ENCODE peak calls at places on chromosome 12, in eight cellular contexts. One of them, this sample, is unnamed.

GRCh38 chr12:39935839-39936238 is 170.0 kb downstream of the SLC2A13 start:
- DNase-seq in effector memory CD4-positive, alpha-beta T cell: no peak
- DNase-seq in right cardiac atrium: no peak
- DNase-seq in A549: no peak
- DNase-seq in ovary: no peak
- DNase-seq in osteoblast: no peak
- DNase-seq in heart right ventricle: no peak
- DNase-seq in CD4-positive, alpha-beta memory T cell: no peak
- DNase-seq in this sample: no peak

GRCh38 chr12:131388164-131388795 is 322.6 kb upstream of the SFSWAP start:
- DNase-seq in effector memory CD4-positive, alpha-beta T cell: no peak
- DNase-seq in right cardiac atrium: no peak
- DNase-seq in A549: no peak
- DNase-seq in ovary: no peak
- DNase-seq in osteoblast: peak
- DNase-seq in heart right ventricle: no peak
- DNase-seq in CD4-positive, alpha-beta memory T cell: no peak
- DNase-seq in this sample: no peak

GRCh38 chr12:113030875-113031525 is 25.5 kb upstream of the DTX1 start:
- DNase-seq in effector memory CD4-positive, alpha-beta T cell: no peak
- DNase-seq in right cardiac atrium: peak
- DNase-seq in A549: peak
- DNase-seq in ovary: no peak
- DNase-seq in osteoblast: no peak
- DNase-seq in heart right ventricle: peak
- DNase-seq in CD4-positive, alpha-beta memory T cell: peak
- DNase-seq in this sample: peak

GRCh38 chr12:111221296-111222026 is 147.4 kb downstream of the PHETA1 start:
- DNase-seq in effector memory CD4-positive, alpha-beta T cell: no peak
- DNase-seq in right cardiac atrium: no peak
- DNase-seq in A549: no peak
- DNase-seq in ovary: no peak
- DNase-seq in osteoblast: no peak
- DNase-seq in heart right ventricle: no peak
- DNase-seq in CD4-positive, alpha-beta memory T cell: no peak
- DNase-seq in this sample: no peak

GRCh38 chr12:75545636-75546035 is 34.2 kb upstream of the KRR1 start:
- DNase-seq in effector memory CD4-positive, alpha-beta T cell: no peak
- DNase-seq in right cardiac atrium: no peak
- DNase-seq in A549: no peak
- DNase-seq in ovary: no peak
- DNase-seq in osteoblast: no peak
- DNase-seq in heart right ventricle: no peak
- DNase-seq in CD4-positive, alpha-beta memory T cell: no peak
- DNase-seq in this sample: no peak

GRCh38 chr12:47954058-47954457 is 9.3 kb upstream of the TMEM106C start:
- DNase-seq in effector memory CD4-positive, alpha-beta T cell: no peak
- DNase-seq in right cardiac atrium: no peak
- DNase-seq in A549: no peak
- DNase-seq in ovary: no peak
- DNase-seq in osteoblast: peak
- DNase-seq in heart right ventricle: no peak
- DNase-seq in CD4-positive, alpha-beta memory T cell: no peak
- DNase-seq in this sample: peak

GRCh38 chr12:130826151-130826801 is 12.8 kb downstream of the STX2 start:
- DNase-seq in effector memory CD4-positive, alpha-beta T cell: peak
- DNase-seq in right cardiac atrium: no peak
- DNase-seq in A549: peak
- DNase-seq in ovary: peak
- DNase-seq in osteoblast: peak
- DNase-seq in heart right ventricle: no peak
- DNase-seq in CD4-positive, alpha-beta memory T cell: peak
- DNase-seq in this sample: peak

GRCh38 chr12:76176935-76177334 is 92.5 kb upstream of the NAP1L1 start:
- DNase-seq in effector memory CD4-positive, alpha-beta T cell: no peak
- DNase-seq in right cardiac atrium: no peak
- DNase-seq in A549: no peak
- DNase-seq in ovary: no peak
- DNase-seq in osteoblast: peak
- DNase-seq in heart right ventricle: no peak
- DNase-seq in CD4-positive, alpha-beta memory T cell: no peak
- DNase-seq in this sample: no peak

GRCh38 chr12:12788131-12788530 is 2.7 kb downstream of the APOLD1 start:
- DNase-seq in effector memory CD4-positive, alpha-beta T cell: no peak
- DNase-seq in right cardiac atrium: peak
- DNase-seq in A549: no peak
- DNase-seq in ovary: no peak
- DNase-seq in osteoblast: peak
- DNase-seq in heart right ventricle: no peak
- DNase-seq in CD4-positive, alpha-beta memory T cell: no peak
- DNase-seq in this sample: no peak

GRCh38 chr12:62673027-62673815 is 206.6 kb downstream of the MON2 start:
- DNase-seq in effector memory CD4-positive, alpha-beta T cell: no peak
- DNase-seq in right cardiac atrium: no peak
- DNase-seq in A549: no peak
- DNase-seq in ovary: no peak
- DNase-seq in osteoblast: no peak
- DNase-seq in heart right ventricle: no peak
- DNase-seq in CD4-positive, alpha-beta memory T cell: no peak
- DNase-seq in this sample: peak

GRCh38 chr12:110124184-110124995 is at the start of gene IFT81:
- DNase-seq in effector memory CD4-positive, alpha-beta T cell: peak
- DNase-seq in right cardiac atrium: peak
- DNase-seq in A549: peak
- DNase-seq in ovary: peak
- DNase-seq in osteoblast: peak
- DNase-seq in heart right ventricle: peak
- DNase-seq in CD4-positive, alpha-beta memory T cell: peak
- DNase-seq in this sample: peak

GRCh38 chr12:105561981-105562726 is 231.7 kb downstream of the C12orf75 start:
- DNase-seq in effector memory CD4-positive, alpha-beta T cell: no peak
- DNase-seq in right cardiac atrium: peak
- DNase-seq in A549: peak
- DNase-seq in ovary: peak
- DNase-seq in osteoblast: peak
- DNase-seq in heart right ventricle: peak
- DNase-seq in CD4-positive, alpha-beta memory T cell: no peak
- DNase-seq in this sample: peak

GRCh38 chr12:93913845-93914244 is 234.5 kb upstream of the PLXNC1 start:
- DNase-seq in effector memory CD4-positive, alpha-beta T cell: no peak
- DNase-seq in right cardiac atrium: no peak
- DNase-seq in A549: no peak
- DNase-seq in ovary: no peak
- DNase-seq in osteoblast: no peak
- DNase-seq in heart right ventricle: no peak
- DNase-seq in CD4-positive, alpha-beta memory T cell: no peak
- DNase-seq in this sample: no peak

GRCh38 chr12:27751386-27752047 is 28.5 kb upstream of the KLHL42 start:
- DNase-seq in effector memory CD4-positive, alpha-beta T cell: no peak
- DNase-seq in right cardiac atrium: no peak
- DNase-seq in A549: peak
- DNase-seq in ovary: no peak
- DNase-seq in osteoblast: no peak
- DNase-seq in heart right ventricle: no peak
- DNase-seq in CD4-positive, alpha-beta memory T cell: no peak
- DNase-seq in this sample: no peak

GRCh38 chr12:101040936-101041335 is 169.1 kb downstream of the SLC5A8 start:
- DNase-seq in effector memory CD4-positive, alpha-beta T cell: no peak
- DNase-seq in right cardiac atrium: no peak
- DNase-seq in A549: no peak
- DNase-seq in ovary: no peak
- DNase-seq in osteoblast: no peak
- DNase-seq in heart right ventricle: no peak
- DNase-seq in CD4-positive, alpha-beta memory T cell: no peak
- DNase-seq in this sample: no peak

GRCh38 chr12:89189448-89189847 is 162.9 kb downstream of the DUSP6 start:
- DNase-seq in effector memory CD4-positive, alpha-beta T cell: no peak
- DNase-seq in right cardiac atrium: no peak
- DNase-seq in A549: peak
- DNase-seq in ovary: no peak
- DNase-seq in osteoblast: no peak
- DNase-seq in heart right ventricle: no peak
- DNase-seq in CD4-positive, alpha-beta memory T cell: no peak
- DNase-seq in this sample: no peak

GRCh38 chr12:25200703-25201102 is 5.7 kb downstream of the ETFRF1 start:
- DNase-seq in effector memory CD4-positive, alpha-beta T cell: no peak
- DNase-seq in right cardiac atrium: no peak
- DNase-seq in A549: no peak
- DNase-seq in ovary: no peak
- DNase-seq in osteoblast: no peak
- DNase-seq in heart right ventricle: no peak
- DNase-seq in CD4-positive, alpha-beta memory T cell: no peak
- DNase-seq in this sample: no peak

GRCh38 chr12:49705479-49706267 is 1.5 kb downstream of the FMNL3 start:
- DNase-seq in effector memory CD4-positive, alpha-beta T cell: no peak
- DNase-seq in right cardiac atrium: peak
- DNase-seq in A549: no peak
- DNase-seq in ovary: peak
- DNase-seq in osteoblast: peak
- DNase-seq in heart right ventricle: peak
- DNase-seq in CD4-positive, alpha-beta memory T cell: no peak
- DNase-seq in this sample: peak
- H3K4me3 ChIP-seq in effector memory CD4-positive, alpha-beta T cell: peak
- H3K4me3 ChIP-seq in right cardiac atrium: peak
- H3K4me3 ChIP-seq in A549: no peak
- H3K4me3 ChIP-seq in ovary: peak
- H3K4me3 ChIP-seq in osteoblast: peak
- H3K4me3 ChIP-seq in heart right ventricle: peak
- H3K4me3 ChIP-seq in CD4-positive, alpha-beta memory T cell: peak
- H3K4me3 ChIP-seq in this sample: peak

GRCh38 chr12:56336361-56337167 is 2.1 kb upstream of the IL23A start:
- DNase-seq in effector memory CD4-positive, alpha-beta T cell: no peak
- DNase-seq in right cardiac atrium: no peak
- DNase-seq in A549: no peak
- DNase-seq in ovary: no peak
- DNase-seq in osteoblast: no peak
- DNase-seq in heart right ventricle: no peak
- DNase-seq in CD4-positive, alpha-beta memory T cell: no peak
- DNase-seq in this sample: no peak
- H3K27ac ChIP-seq in effector memory CD4-positive, alpha-beta T cell: no peak
- H3K27ac ChIP-seq in right cardiac atrium: no peak
- H3K27ac ChIP-seq in A549: no peak
- H3K27ac ChIP-seq in ovary: no peak
- H3K27ac ChIP-seq in osteoblast: no peak
- H3K27ac ChIP-seq in heart right ventricle: no peak
- H3K27ac ChIP-seq in CD4-positive, alpha-beta memory T cell: no peak
- H3K27ac ChIP-seq in this sample: no peak

GRCh38 chr12:42728770-42729531 is 139.4 kb upstream of the PRICKLE1 start:
- DNase-seq in effector memory CD4-positive, alpha-beta T cell: no peak
- DNase-seq in right cardiac atrium: no peak
- DNase-seq in A549: no peak
- DNase-seq in ovary: no peak
- DNase-seq in osteoblast: no peak
- DNase-seq in heart right ventricle: no peak
- DNase-seq in CD4-positive, alpha-beta memory T cell: no peak
- DNase-seq in this sample: no peak
- H3K4me3 ChIP-seq in effector memory CD4-positive, alpha-beta T cell: no peak
- H3K4me3 ChIP-seq in right cardiac atrium: no peak
- H3K4me3 ChIP-seq in A549: no peak
- H3K4me3 ChIP-seq in ovary: no peak
- H3K4me3 ChIP-seq in osteoblast: no peak
- H3K4me3 ChIP-seq in heart right ventricle: no peak
- H3K4me3 ChIP-seq in CD4-positive, alpha-beta memory T cell: no peak
- H3K4me3 ChIP-seq in this sample: peak

DNA sequence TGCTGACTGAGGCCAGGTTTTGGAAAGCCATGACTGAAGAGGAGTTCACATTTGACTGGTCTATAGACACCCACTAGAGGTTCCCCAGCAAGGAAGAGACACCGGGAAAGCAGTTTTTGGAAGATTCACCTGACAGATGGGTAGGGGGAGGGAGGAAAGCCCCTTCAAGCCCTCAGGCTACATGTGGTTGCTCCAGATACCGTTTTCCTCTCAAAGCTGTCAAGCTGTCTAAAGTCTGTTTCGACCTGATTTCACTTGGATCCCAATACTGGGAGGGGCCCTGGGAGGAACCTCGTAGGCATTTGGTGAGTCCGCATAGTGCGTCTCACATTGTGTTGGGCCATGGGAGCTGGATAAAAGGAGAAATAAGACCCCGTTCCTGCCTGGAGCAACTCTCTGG is 1.7 kb upstream of the LRP1 start:
- DNase-seq in effector memory CD4-positive, alpha-beta T cell: no peak
- DNase-seq in right cardiac atrium: no peak
- DNase-seq in A549: no peak
- DNase-seq in ovary: no peak
- DNase-seq in osteoblast: no peak
- DNase-seq in heart right ventricle: no peak
- DNase-seq in CD4-positive, alpha-beta memory T cell: no peak
- DNase-seq in this sample: no peak
- H3K27ac ChIP-seq in effector memory CD4-positive, alpha-beta T cell: no peak
- H3K27ac ChIP-seq in right cardiac atrium: peak
- H3K27ac ChIP-seq in A549: no peak
- H3K27ac ChIP-seq in ovary: peak
- H3K27ac ChIP-seq in osteoblast: no peak
- H3K27ac ChIP-seq in heart right ventricle: peak
- H3K27ac ChIP-seq in CD4-positive, alpha-beta memory T cell: no peak
- H3K27ac ChIP-seq in this sample: no peak

GRCh38 chr12:6547566-6547965 is 8.3 kb downstream of the IFFO1 start:
- DNase-seq in effector memory CD4-positive, alpha-beta T cell: no peak
- DNase-seq in right cardiac atrium: no peak
- DNase-seq in A549: no peak
- DNase-seq in ovary: no peak
- DNase-seq in osteoblast: no peak
- DNase-seq in heart right ventricle: no peak
- DNase-seq in CD4-positive, alpha-beta memory T cell: no peak
- DNase-seq in this sample: no peak

GRCh38 chr12:6548556-6549378 is 7.1 kb downstream of the IFFO1 start:
- DNase-seq in effector memory CD4-positive, alpha-beta T cell: no peak
- DNase-seq in right cardiac atrium: peak
- DNase-seq in A549: peak
- DNase-seq in ovary: no peak
- DNase-seq in osteoblast: peak
- DNase-seq in heart right ventricle: no peak
- DNase-seq in CD4-positive, alpha-beta memory T cell: no peak
- DNase-seq in this sample: no peak

GRCh38 chr12:6546016-6546415 is 9.8 kb downstream of the IFFO1 start:
- DNase-seq in effector memory CD4-positive, alpha-beta T cell: no peak
- DNase-seq in right cardiac atrium: no peak
- DNase-seq in A549: no peak
- DNase-seq in ovary: no peak
- DNase-seq in osteoblast: peak
- DNase-seq in heart right ventricle: no peak
- DNase-seq in CD4-positive, alpha-beta memory T cell: no peak
- DNase-seq in this sample: no peak

GRCh38 chr12:6549379-6550151 is 6.3 kb downstream of the IFFO1 start:
- DNase-seq in effector memory CD4-positive, alpha-beta T cell: no peak
- DNase-seq in right cardiac atrium: peak
- DNase-seq in A549: no peak
- DNase-seq in ovary: no peak
- DNase-seq in osteoblast: no peak
- DNase-seq in heart right ventricle: no peak
- DNase-seq in CD4-positive, alpha-beta memory T cell: no peak
- DNase-seq in this sample: no peak

DNA sequence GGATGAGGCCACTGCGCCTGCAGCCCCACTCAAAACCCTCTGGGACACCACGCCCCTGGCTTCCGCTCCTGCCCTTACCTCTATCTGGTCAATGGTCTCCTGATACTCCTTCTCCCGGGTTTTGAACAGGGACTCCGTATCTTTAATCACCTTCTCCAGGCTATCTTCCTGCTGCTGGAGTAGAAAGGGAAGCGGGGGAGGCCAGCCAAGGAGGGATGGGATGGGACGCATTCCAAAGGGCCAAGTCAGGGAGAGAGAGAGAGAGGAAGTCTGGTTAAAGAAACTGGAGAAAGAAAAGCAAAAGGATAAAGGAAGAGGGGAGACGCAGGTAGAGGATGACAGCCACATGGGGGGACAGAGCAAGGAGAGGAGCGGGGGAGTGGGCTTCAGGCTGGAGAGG is 7.9 kb downstream of the IFFO1 start:
- DNase-seq in effector memory CD4-positive, alpha-beta T cell: no peak
- DNase-seq in right cardiac atrium: peak
- DNase-seq in A549: peak
- DNase-seq in ovary: no peak
- DNase-seq in osteoblast: peak
- DNase-seq in heart right ventricle: peak
- DNase-seq in CD4-positive, alpha-beta memory T cell: no peak
- DNase-seq in this sample: no peak
- H3K4me3 ChIP-seq in effector memory CD4-positive, alpha-beta T cell: no peak
- H3K4me3 ChIP-seq in right cardiac atrium: no peak
- H3K4me3 ChIP-seq in A549: no peak
- H3K4me3 ChIP-seq in ovary: peak
- H3K4me3 ChIP-seq in osteoblast: peak
- H3K4me3 ChIP-seq in heart right ventricle: no peak
- H3K4me3 ChIP-seq in CD4-positive, alpha-beta memory T cell: no peak
- H3K4me3 ChIP-seq in this sample: no peak